ENCODE peak calls at places on chromosomes 11 and 22, in five cellular contexts. H is hepatocyte, K is fibroblast of lung, Y is astrocyte, F is GM23338. W is an unnamed sample.

GRCh38 chr11:80241766-80242165 is 800.9 kb upstream of the TENM4 start:
- DNase-seq in K (no peak), F (no peak), Y (peak), H (no peak), W (no peak)

GRCh38 chr11:118956847-118957469 is 860 bp downstream of the UPK2 start:
- DNase-seq in F (no peak), H (no peak), Y (no peak), K (no peak), W (no peak)

GRCh38 chr11:97621282-97621681 is 1231.5 kb downstream of the JRKL start:
- DNase-seq in F (no peak), Y (no peak), H (no peak), K (no peak), W (no peak)

GRCh38 chr11:32071811-32072210 is 19.1 kb upstream of the RCN1 start:
- DNase-seq in K (peak), F (peak), H (peak), Y (peak), W (no peak)

GRCh38 chr22:20151276-20151588 is 377 bp upstream of the CCDC188 start:
- DNase-seq in Y (no peak), F (no peak), H (no peak), K (no peak), W (no peak)

GRCh38 chr11:5280582-5281102 is 10.9 kb upstream of the HBE1 start:
- DNase-seq in Y (peak), F (peak), H (peak), K (peak), W (peak)

GRCh38 chr11:110782616-110783015 is 70.4 kb upstream of the ARHGAP20 start:
- DNase-seq in Y (no peak), K (peak), H (no peak), F (no peak), W (no peak)

GRCh38 chr11:44402466-44403075 is 92.6 kb upstream of the ALX4 start:
- DNase-seq in H (no peak), K (no peak), Y (no peak), F (no peak), W (no peak)

GRCh38 chr11:92978226-92979111 is 9.0 kb downstream of the MTNR1B start:
- DNase-seq in K (peak), H (peak), Y (no peak), F (no peak), W (peak)

GRCh38 chr11:91350931-91351330 is 873.7 kb upstream of the FAT3 start:
- DNase-seq in F (peak), H (peak), Y (no peak), K (no peak), W (no peak)

DNA sequence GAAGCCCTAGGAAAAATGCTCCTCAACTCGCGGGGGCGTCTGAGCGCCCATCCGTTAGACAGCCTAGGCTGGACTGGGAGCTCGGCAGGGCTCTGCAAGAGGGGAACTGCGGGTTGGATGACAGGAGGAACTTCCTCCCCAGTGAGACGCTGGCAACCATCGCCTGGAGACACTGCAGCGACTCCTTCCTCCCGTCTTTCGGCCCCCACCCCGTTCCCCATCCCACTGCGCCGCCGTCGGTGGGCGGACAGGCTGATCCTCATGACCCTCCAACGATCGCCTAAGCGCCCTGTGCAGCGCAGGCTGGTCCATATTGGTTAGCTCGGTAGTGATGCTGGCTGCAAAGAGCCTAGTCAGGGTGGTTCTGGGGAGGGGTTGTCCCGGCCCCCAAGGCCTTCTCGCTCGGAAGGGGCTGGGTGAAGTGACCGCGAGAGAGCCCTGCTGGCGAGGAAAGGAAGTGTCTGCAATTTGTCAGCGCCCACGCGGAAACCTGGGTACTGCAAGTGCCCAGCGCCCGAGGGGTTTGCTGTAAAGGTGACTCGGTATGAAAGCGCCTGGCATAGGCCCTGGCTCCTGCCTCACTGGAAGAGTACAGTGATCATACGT is 638 bp downstream of the NRGN start:
- DNase-seq in H (no peak), F (peak), Y (no peak), K (no peak), W (no peak)
- TF ChIP-seq EZH2 in H (peak), F (peak), Y (peak), K (no peak), W (peak)

GRCh38 chr11:19795082-19795481 is 82.4 kb downstream of the NAV2 start:
- DNase-seq in H (no peak), F (no peak), K (no peak), Y (no peak), W (no peak)

GRCh38 chr11:19800714-19801519 is 88.3 kb downstream of the NAV2 start:
- DNase-seq in Y (no peak), K (no peak), H (no peak), F (peak), W (no peak)

GRCh38 chr11:19803506-19803998 is 90.9 kb downstream of the NAV2 start:
- DNase-seq in Y (no peak), K (no peak), F (peak), H (peak), W (no peak)

GRCh38 chr11:19802773-19803293 is 90.2 kb downstream of the NAV2 start:
- DNase-seq in K (peak), F (no peak), H (no peak), Y (no peak), W (no peak)

GRCh38 chr11:19800162-19800561 is 87.5 kb downstream of the NAV2 start:
- DNase-seq in H (no peak), F (peak), K (no peak), Y (no peak), W (no peak)
- H3K4me2 ChIP-seq in H (no peak), F (no peak), K (no peak), Y (no peak), W (no peak)

DNA sequence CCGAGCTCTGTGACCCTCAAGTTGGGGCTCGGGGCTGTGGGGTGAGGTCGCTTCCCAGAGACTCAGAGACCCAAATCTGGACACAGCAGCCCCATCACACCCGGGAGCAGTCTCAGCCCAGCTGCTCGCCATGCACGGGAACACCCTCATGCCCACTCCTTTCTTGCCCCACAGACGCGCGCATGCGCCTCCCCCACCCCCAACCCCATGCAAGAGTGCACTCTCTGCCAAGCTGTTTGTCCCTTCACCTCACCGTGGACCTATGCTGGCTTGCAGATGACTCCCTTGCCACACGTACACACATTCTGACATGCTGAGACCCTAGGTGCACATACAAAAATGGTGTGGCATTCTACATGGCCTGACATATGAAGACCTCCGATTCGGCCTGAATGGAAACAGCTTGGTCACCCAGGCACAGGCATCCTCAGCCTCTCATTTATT is 500 bp upstream of the CD248 start:
- DNase-seq in Y (no peak), F (no peak), K (peak), H (peak), W (no peak)
- TF ChIP-seq EZH2 in Y (no peak), F (no peak), K (no peak), H (no peak), W (no peak)

DNA sequence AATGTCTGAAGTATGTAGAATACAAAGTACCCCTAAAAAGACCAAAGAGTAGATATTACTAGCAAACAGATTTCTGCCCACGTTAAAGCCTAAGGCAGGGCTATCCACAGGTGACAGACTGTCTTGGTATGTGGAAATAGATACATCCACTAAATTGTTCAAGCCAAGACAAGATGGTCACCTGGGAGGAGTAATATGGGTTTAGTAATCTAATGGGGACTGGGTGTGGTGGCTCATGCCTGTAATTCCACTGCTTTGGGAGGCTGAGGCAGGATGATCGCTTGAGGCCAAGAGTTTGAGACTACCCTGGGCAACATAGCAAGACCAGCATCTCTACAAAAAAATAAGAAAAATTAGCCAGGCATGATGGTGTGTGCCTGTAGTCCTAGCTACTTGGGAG is 7.5 kb downstream of the SGSM3 start:
- DNase-seq in F (no peak), Y (no peak), H (no peak), K (no peak), W (peak)
- H3K4me2 ChIP-seq in F (no peak), Y (no peak), H (no peak), K (no peak), W (peak)

GRCh38 chr22:48800886-48801607 is 1026.6 kb downstream of the BRD1 start:
- DNase-seq in F (no peak), K (no peak), H (no peak), Y (no peak), W (no peak)

GRCh38 chr22:48802576-48802975 is 1025.1 kb downstream of the BRD1 start:
- DNase-seq in K (no peak), F (no peak), H (no peak), Y (no peak), W (no peak)

GRCh38 chr22:48798281-48799226 is 1029.1 kb downstream of the BRD1 start:
- DNase-seq in H (no peak), Y (no peak), F (no peak), K (no peak), W (no peak)

GRCh38 chr22:48799227-48799970 is 1028.3 kb downstream of the BRD1 start:
- DNase-seq in K (no peak), H (no peak), F (no peak), Y (no peak), W (no peak)

GRCh38 chr22:48800036-48800885 is 1027.4 kb downstream of the BRD1 start:
- DNase-seq in Y (no peak), H (no peak), F (no peak), K (no peak), W (no peak)
- TF ChIP-seq EZH2 in Y (no peak), H (no peak), F (no peak), K (no peak), W (no peak)

DNA sequence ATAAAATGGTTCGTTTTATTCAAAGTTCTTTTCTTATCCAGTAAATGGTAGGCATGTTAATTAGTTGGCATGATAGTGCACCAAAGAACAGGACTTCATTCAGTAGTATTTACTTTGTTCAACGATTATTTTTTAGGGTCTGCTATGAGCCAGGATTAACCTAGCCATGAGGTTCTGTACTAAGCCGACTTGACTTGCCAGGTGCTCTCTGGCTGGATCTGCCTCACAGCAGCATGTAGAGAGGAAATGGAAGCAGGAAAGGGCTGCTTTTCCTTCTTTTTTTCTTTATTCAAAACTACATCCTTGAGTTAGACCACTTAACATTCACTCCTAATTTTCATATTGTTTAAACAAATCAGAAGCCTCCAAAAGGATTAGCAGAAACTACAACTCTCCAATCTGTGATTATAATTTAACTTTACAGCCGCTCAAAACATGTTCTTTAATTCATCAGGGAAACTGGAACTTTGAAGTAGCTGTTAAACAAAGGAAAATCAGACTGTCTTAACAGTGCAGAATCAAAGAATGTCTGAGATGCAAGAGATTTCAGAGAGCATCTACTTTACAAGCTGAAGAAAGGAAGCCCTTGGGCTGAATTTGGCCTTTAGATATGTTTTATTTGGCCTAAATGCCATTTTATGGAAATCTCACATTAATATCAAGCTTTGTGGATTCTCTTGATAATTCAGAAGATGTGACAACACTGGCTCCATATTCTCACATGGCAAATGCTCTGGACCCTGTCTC is 281.4 kb upstream of the CTSC start:
- DNase-seq in H (no peak), Y (no peak), K (no peak), F (no peak), W (no peak)
- H3K4me2 ChIP-seq in H (no peak), Y (no peak), K (no peak), F (no peak), W (no peak)

GRCh38 chr22:48939441-48940265 is 888.0 kb downstream of the BRD1 start:
- DNase-seq in K (no peak), F (no peak), H (no peak), Y (no peak), W (no peak)
- TF ChIP-seq EZH2 in K (no peak), F (no peak), H (no peak), Y (no peak), W (no peak)

GRCh38 chr11:47136327-47136726 is 40.4 kb downstream of the ARFGAP2 start:
- DNase-seq in K (no peak), H (no peak), Y (no peak), F (no peak), W (no peak)
- H3K4me2 ChIP-seq in K (no peak), H (no peak), Y (no peak), F (no peak), W (no peak)

GRCh38 chr11:62202910-62203309 is 5.6 kb upstream of the SCGB2A1 start:
- DNase-seq in H (no peak), Y (no peak), K (no peak), F (no peak), W (no peak)

GRCh38 chr11:62195945-62196344 is 5.9 kb downstream of the SCGB1D1 start:
- DNase-seq in K (no peak), F (peak), Y (no peak), H (no peak), W (no peak)

GRCh38 chr11:62205441-62205840 is 3.0 kb upstream of the SCGB2A1 start:
- DNase-seq in H (no peak), K (no peak), F (no peak), Y (no peak), W (no peak)

GRCh38 chr11:62201376-62201775 is 7.1 kb upstream of the SCGB2A1 start:
- DNase-seq in F (no peak), K (no peak), Y (no peak), H (no peak), W (no peak)
- TF ChIP-seq EZH2 in F (no peak), K (no peak), Y (no peak), H (no peak), W (no peak)

DNA sequence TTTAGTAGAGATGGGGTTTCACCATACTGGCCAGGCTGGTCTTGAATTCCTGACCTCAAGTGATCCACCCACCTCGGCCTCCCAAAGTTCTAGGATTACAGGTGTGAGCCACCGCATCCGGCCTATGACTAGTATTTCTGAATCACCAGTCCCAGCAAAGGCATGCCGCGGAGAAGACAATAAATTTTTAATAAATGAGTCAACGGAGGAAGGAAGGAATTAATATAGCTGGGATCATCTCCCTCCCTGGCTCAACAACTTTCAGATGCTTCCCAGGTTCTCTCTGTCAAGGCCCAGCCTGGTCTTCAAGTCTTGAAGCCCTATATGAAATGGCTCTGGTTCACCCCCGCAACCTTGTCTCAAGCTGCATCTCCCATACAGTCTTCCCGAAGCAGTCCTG is 45.7 kb downstream of the CYTH4 start:
- DNase-seq in K (peak), Y (peak), H (no peak), F (no peak), W (no peak)
- H3K4me2 ChIP-seq in K (no peak), Y (peak), H (no peak), F (no peak), W (peak)